ENCODE peak calls at places on chromosomes 16 and 17, in four cellular contexts. G, X, N and L are unnamed samples.

GRCh38 chr17:57368637-57369336 is 112.5 kb downstream of the MSI2 start:
- DNase-seq in G (no peak), N (no peak), X (no peak), L (no peak)

GRCh38 chr16:87264634-87265033 is 52.6 kb downstream of the C16orf95 start:
- DNase-seq in G (no peak), N (no peak), X (no peak), L (no peak)

GRCh38 chr17:16378631-16379282 is 2.1 kb upstream of the UBB start:
- DNase-seq in N (no peak), X (no peak), G (no peak), L (no peak)

GRCh38 chr16:63361032-63361624 is 1324.9 kb upstream of the CDH8 start:
- DNase-seq in X (no peak), N (peak; percentile 73), G (no peak), L (no peak)

GRCh38 chr16:64621616-64622015 is 500.2 kb downstream of the CDH11 start:
- DNase-seq in G (no peak), N (no peak), X (no peak), L (no peak)

GRCh38 chr17:27674335-27674734 is 43.3 kb downstream of the LGALS9 start:
- DNase-seq in G (no peak), N (no peak), X (no peak), L (no peak)

GRCh38 chr17:2393184-2393953 is 7.5 kb downstream of the MNT start:
- DNase-seq in X (peak; percentile 93), N (peak; percentile 83), G (peak; percentile 94), L (peak; percentile 96)

GRCh38 chr17:59964455-59965328 is at the start of gene RNFT1:
- DNase-seq in X (peak; percentile 93), G (peak; percentile 93), N (peak; percentile 79), L (peak; percentile 94)

GRCh38 chr17:69602969-69603368 is 188.5 kb downstream of the MAP2K6 start:
- DNase-seq in N (no peak), G (no peak), X (no peak), L (no peak)

GRCh38 chr17:32525116-32525515 is 38.3 kb downstream of the CDK5R1 start:
- DNase-seq in X (no peak), G (no peak), N (peak; percentile 18), L (no peak)

GRCh38 chr17:258045-258734 is 76.7 kb upstream of the DOC2B start:
- DNase-seq in X (no peak), G (no peak), N (no peak), L (peak; percentile 46)

GRCh38 chr17:75908201-75908600 is 3.5 kb upstream of the MRPL38 start:
- DNase-seq in G (peak; percentile 73), X (peak; percentile 76), N (no peak), L (no peak)

GRCh38 chr16:70380205-70380918 is 33.7 kb downstream of the DDX19A start:
- DNase-seq in X (peak; percentile 32), N (peak; percentile 66), G (peak; percentile 47), L (peak; percentile 80)

GRCh38 chr17:44794699-44795413 is 35.2 kb downstream of the GJC1 start:
- DNase-seq in G (no peak), N (peak; percentile 86), X (no peak), L (peak; percentile 61)

GRCh38 chr16:87216148-87216823 is 100.9 kb downstream of the C16orf95 start:
- DNase-seq in G (no peak), X (no peak), N (no peak), L (no peak)

GRCh38 chr17:20116683-20117309 is 107.6 kb downstream of the SPECC1 start:
- DNase-seq in N (peak; percentile 65), G (no peak), X (no peak), L (no peak)

GRCh38 chr17:82389379-82389778 is 17.8 kb downstream of the UTS2R start:
- DNase-seq in G (no peak), X (no peak), N (no peak), L (no peak)

GRCh38 chr16:49148410-49148809 is 133.2 kb downstream of the CBLN1 start:
- DNase-seq in G (no peak), N (no peak), X (no peak), L (no peak)

GRCh38 chr17:19747829-19748806 is at the start of gene ALDH3A1:
- DNase-seq in X (no peak), G (no peak), N (no peak), L (no peak)

GRCh38 chr16:81149614-81150013 is 53.4 kb upstream of the GCSH start:
- DNase-seq in X (no peak), G (no peak), N (no peak), L (no peak)

GRCh38 chr16:5026664-5027063 is 7.1 kb downstream of the NAGPA start:
- DNase-seq in G (no peak), X (no peak), N (no peak), L (no peak)

GRCh38 chr16:88854306-88855111 is 2.2 kb downstream of the GALNS start:
- DNase-seq in G (no peak), X (no peak), N (no peak), L (no peak)

GRCh38 chr17:80396680-80397387 is 18.1 kb upstream of the ENDOV start:
- DNase-seq in G (no peak), X (no peak), N (no peak), L (no peak)

GRCh38 chr17:8420041-8420934 is 15.4 kb upstream of the NDEL1 start:
- DNase-seq in G (peak; percentile 31), N (peak; percentile 85), X (peak; percentile 47), L (peak; percentile 72)

GRCh38 chr17:9236286-9237052 is 215.2 kb downstream of the NTN1 start:
- DNase-seq in X (no peak), N (no peak), G (no peak), L (no peak)

GRCh38 chr16:49261930-49262329 is 19.7 kb downstream of the CBLN1 start:
- DNase-seq in X (no peak), N (no peak), G (no peak), L (no peak)

GRCh38 chr16:79294568-79294967 is 306.0 kb downstream of the MAF start:
- DNase-seq in N (no peak), G (no peak), X (no peak), L (no peak)

GRCh38 chr17:30344283-30345088 is 10.6 kb upstream of the TMIGD1 start:
- DNase-seq in N (peak; percentile 75), G (peak; percentile 41), X (peak; percentile 36), L (no peak)

GRCh38 chr16:3687792-3688191 is 29.5 kb downstream of the TRAP1 start:
- DNase-seq in X (no peak), G (no peak), N (no peak), L (no peak)

GRCh38 chr16:3690470-3690918 is 26.8 kb downstream of the TRAP1 start:
- DNase-seq in G (peak; percentile 91), X (peak; percentile 91), N (peak; percentile 94), L (peak; percentile 98)

GRCh38 chr16:3691778-3692177 is 25.5 kb downstream of the TRAP1 start:
- DNase-seq in X (no peak), G (no peak), N (no peak), L (no peak)

GRCh38 chr16:3689731-3690130 is 27.6 kb downstream of the TRAP1 start:
- DNase-seq in N (no peak), X (no peak), G (no peak), L (no peak)

DNA sequence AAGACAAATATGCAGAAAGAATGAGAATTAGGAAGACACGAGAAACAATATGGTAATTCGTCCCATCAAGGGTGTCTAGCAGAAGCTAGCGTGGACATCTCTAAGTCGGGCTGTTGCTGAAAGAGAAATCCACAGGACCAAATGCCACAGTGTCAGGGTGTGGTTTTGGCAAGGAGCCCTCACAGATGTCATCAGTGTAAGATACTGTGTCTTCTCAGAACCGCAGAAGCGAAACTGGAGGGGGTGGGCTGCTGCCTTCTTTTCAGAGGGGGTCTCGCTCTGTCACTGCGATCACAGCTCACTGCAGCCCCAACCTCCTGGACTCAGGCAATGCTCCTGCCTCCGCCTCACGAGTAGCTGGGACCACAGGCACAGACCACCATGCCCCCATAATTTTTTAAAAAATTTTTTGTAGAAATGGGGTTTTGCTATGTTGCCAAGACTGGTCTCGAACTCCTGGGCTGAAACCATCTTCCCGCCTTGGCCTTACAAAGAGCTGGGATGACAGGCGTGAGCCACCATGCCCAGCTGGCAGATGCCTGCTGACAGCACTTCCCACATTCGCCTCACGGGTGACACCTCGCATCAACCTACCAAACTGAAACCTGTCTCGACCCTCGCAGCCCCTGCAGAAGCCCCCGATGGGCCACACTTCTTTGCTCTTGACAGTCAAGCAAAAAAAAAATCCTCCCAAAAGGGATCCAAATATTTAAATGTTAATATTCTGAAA is 26.2 kb downstream of the TRAP1 start:
- DNase-seq in X (no peak), G (no peak), N (peak; percentile 14), L (no peak)
- H3K4me3 ChIP-seq in X (peak overlapping the region; percentile 59), G (peak overlapping the region; percentile 22), N (no peak overlapping the region), L (peak overlapping the region; percentile 35)

GRCh38 chr16:73290258-73290657 is 242.3 kb upstream of the ZFHX3 start:
- DNase-seq in G (no peak), X (no peak), N (no peak), L (no peak)
- H3K4me3 ChIP-seq in G (no peak overlapping the region), X (no peak overlapping the region), N (no peak overlapping the region), L (no peak overlapping the region)

GRCh38 chr17:47325176-47325575 is 1.4 kb downstream of the EFCAB13 start:
- DNase-seq in N (no peak), G (no peak), X (no peak), L (no peak)
- H3K4me3 ChIP-seq in N (no peak overlapping the region), G (no peak overlapping the region), X (no peak overlapping the region), L (no peak overlapping the region)

DNA sequence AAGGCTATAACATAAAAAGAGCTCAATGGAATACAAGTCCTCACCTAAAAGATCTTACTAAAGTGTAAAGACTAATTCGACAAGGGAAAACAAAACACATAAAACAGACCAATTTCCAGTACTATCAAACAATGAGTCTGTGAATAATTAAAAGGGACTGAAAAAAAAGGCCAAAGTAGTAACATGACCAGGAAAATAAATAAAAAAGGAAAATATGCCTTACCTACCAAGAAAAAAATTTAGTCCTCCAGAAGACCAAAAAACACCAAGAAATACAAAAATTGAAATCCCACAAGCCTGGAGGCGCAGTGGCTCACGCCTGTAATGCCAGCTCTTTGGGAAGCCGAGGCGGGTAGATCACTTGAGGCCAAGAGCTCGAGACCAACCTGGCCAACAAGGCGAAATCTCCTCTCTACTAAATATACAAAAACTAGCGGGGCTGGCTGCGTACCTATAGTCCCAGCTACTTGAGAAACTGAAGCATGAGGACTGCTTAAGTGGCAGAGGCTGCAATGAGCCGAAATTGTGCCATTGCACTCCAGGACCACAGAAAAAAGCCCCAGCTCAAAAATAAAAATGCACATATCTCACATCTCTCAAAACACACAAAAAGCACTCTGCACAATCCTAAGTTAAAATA is 60.8 kb downstream of the TEX14 start:
- DNase-seq in G (no peak), N (no peak), X (no peak), L (peak; percentile 73)
- H3K4me3 ChIP-seq in G (peak overlapping the region; percentile 42), N (no peak overlapping the region), X (peak overlapping the region; percentile 57), L (no peak overlapping the region)